ENCODE peak calls at places on chromosomes 11 and 22, in six cellular contexts. X, P, E, A, I and F are unnamed samples.

GRCh38 chr11:125886997-125887372 is 483 bp upstream of the HYLS1 start:
- DNase-seq in X (no peak), P (peak; percentile 33), E (peak; percentile 13), A (peak; percentile 78), I (no peak), F (peak; percentile 59)

GRCh38 chr22:41992496-41992895 is 6.1 kb upstream of the WBP2NL start:
- DNase-seq in X (no peak), P (no peak), E (no peak), A (peak; percentile 9), I (peak; percentile 51), F (no peak)

GRCh38 chr11:100774132-100774531 is 87.0 kb downstream of the ARHGAP42 start:
- DNase-seq in X (no peak), P (no peak), E (no peak), A (no peak), I (no peak), F (no peak)

GRCh38 chr11:64667154-64667745 is 55.7 kb downstream of the NRXN2 start:
- DNase-seq in X (no peak), P (no peak), E (no peak), A (no peak), I (no peak), F (no peak)

GRCh38 chr11:7272373-7272772 is 20.7 kb downstream of the SYT9 start:
- DNase-seq in X (no peak), P (no peak), E (no peak), A (no peak), I (no peak), F (no peak)

GRCh38 chr11:119683783-119684182 is 45.2 kb downstream of the NECTIN1 start:
- DNase-seq in X (no peak), P (no peak), E (no peak), A (no peak), I (no peak), F (no peak)

GRCh38 chr22:44199866-44200265 is 19.1 kb downstream of the PARVG start:
- DNase-seq in X (no peak), P (no peak), E (no peak), A (no peak), I (no peak), F (no peak)

GRCh38 chr22:38133331-38133730 is 22.8 kb upstream of the BAIAP2L2 start:
- DNase-seq in X (no peak), P (no peak), E (no peak), A (no peak), I (no peak), F (no peak)

GRCh38 chr11:65855927-65856363 is 2.0 kb downstream of the CFL1 start:
- DNase-seq in X (no peak), P (no peak), E (no peak), A (no peak), I (peak; percentile 33), F (no peak)

GRCh38 chr22:46914916-46915894 is 152.8 kb downstream of the TBC1D22A start:
- DNase-seq in X (no peak), P (no peak), E (no peak), A (no peak), I (no peak), F (no peak)

GRCh38 chr22:25668437-25668836 is 73.6 kb upstream of the MYO18B start:
- DNase-seq in X (no peak), P (peak; percentile 54), E (no peak), A (peak; percentile 69), I (no peak), F (no peak)

GRCh38 chr11:62984451-62984991 is at the start of gene SLC22A6:
- DNase-seq in X (no peak), P (no peak), E (no peak), A (no peak), I (no peak), F (no peak)

GRCh38 chr11:2576116-2576515 is 123.7 kb downstream of the KCNQ1OT1 start:
- DNase-seq in X (peak; percentile 17), P (no peak), E (no peak), A (peak; percentile 46), I (peak; percentile 84), F (no peak)

GRCh38 chr11:35126000-35126878 is 12.7 kb upstream of the CD44 start:
- DNase-seq in X (no peak), P (no peak), E (no peak), A (no peak), I (no peak), F (no peak)

GRCh38 chr11:102476812-102477211 is 24.2 kb upstream of the TMEM123 start:
- DNase-seq in X (no peak), P (no peak), E (no peak), A (no peak), I (no peak), F (peak; percentile 48)

GRCh38 chr22:41833369-41834004 is 582 bp downstream of the SREBF2 start:
- DNase-seq in X (no peak), P (peak; percentile 25), E (peak; percentile 62), A (peak; percentile 79), I (peak; percentile 92), F (peak; percentile 57)

GRCh38 chr22:50670914-50671538 is 1.6 kb upstream of the SHANK3 start:
- DNase-seq in X (no peak), P (no peak), E (peak; percentile 11), A (peak; percentile 43), I (peak; percentile 59), F (no peak)

GRCh38 chr11:20060647-20061205 is 99.5 kb downstream of the DBX1 start:
- DNase-seq in X (no peak), P (no peak), E (no peak), A (no peak), I (no peak), F (no peak)

GRCh38 chr11:76783901-76784813 is 1.0 kb downstream of the TSKU start:
- DNase-seq in X (no peak), P (peak; percentile 71), E (peak; percentile 55), A (no peak), I (peak; percentile 94), F (peak; percentile 74)

GRCh38 chr11:88402784-88403183 is 65.2 kb upstream of the CTSC start:
- DNase-seq in X (no peak), P (peak; percentile 37), E (no peak), A (no peak), I (no peak), F (no peak)

GRCh38 chr22:48740086-48740730 is 1087.5 kb downstream of the BRD1 start:
- DNase-seq in X (peak; percentile 33), P (no peak), E (no peak), A (no peak), I (peak; percentile 75), F (no peak)

GRCh38 chr11:76073716-76074115 is 132.6 kb downstream of the WNT11 start:
- DNase-seq in X (no peak), P (peak; percentile 89), E (no peak), A (no peak), I (no peak), F (no peak)

GRCh38 chr11:45181595-45182550 is 35.4 kb downstream of the PRDM11 start:
- DNase-seq in X (no peak), P (no peak), E (no peak), A (no peak), I (no peak), F (peak; percentile 44)

GRCh38 chr11:57647960-57648776 is 1.5 kb downstream of the YPEL4 start:
- DNase-seq in X (no peak), P (no peak), E (peak; percentile 27), A (no peak), I (no peak), F (no peak)

GRCh38 chr22:47333625-47334024 is 571.2 kb downstream of the TBC1D22A start:
- DNase-seq in X (no peak), P (peak; percentile 68), E (no peak), A (peak; percentile 35), I (no peak), F (no peak)

GRCh38 chr11:3860360-3860759 is 4.9 kb downstream of the STIM1 start:
- DNase-seq in X (no peak), P (no peak), E (no peak), A (no peak), I (no peak), F (no peak)

GRCh38 chr11:117882539-117882938 is 6.1 kb upstream of the FXYD6 start:
- DNase-seq in X (no peak), P (no peak), E (no peak), A (peak; percentile 52), I (no peak), F (no peak)

GRCh38 chr22:30947163-30947820 is 21.3 kb downstream of the MORC2 start:
- DNase-seq in X (no peak), P (peak; percentile 23), E (peak; percentile 25), A (no peak), I (no peak), F (peak; percentile 44)

GRCh38 chr11:28835790-28836189 is 727.6 kb downstream of the METTL15 start:
- DNase-seq in X (no peak), P (peak; percentile 75), E (no peak), A (no peak), I (no peak), F (no peak)

GRCh38 chr22:47630741-47631534 is 868.5 kb downstream of the TBC1D22A start:
- DNase-seq in X (no peak), P (no peak), E (no peak), A (peak; percentile 20), I (peak; percentile 27), F (no peak)

GRCh38 chr11:66591175-66591574 is 1.7 kb downstream of the CCDC87 start:
- DNase-seq in X (no peak), P (no peak), E (no peak), A (no peak), I (no peak), F (no peak)

GRCh38 chr11:501683-502287 is 5.3 kb downstream of the RNH1 start:
- DNase-seq in X (no peak), P (no peak), E (peak; percentile 17), A (no peak), I (no peak), F (no peak)

GRCh38 chr22:26785942-26786341 is 128.6 kb downstream of the MIAT start:
- DNase-seq in X (no peak), P (no peak), E (no peak), A (no peak), I (no peak), F (no peak)

GRCh38 chr22:29647954-29648737 is 44.7 kb downstream of the NF2 start:
- DNase-seq in X (no peak), P (no peak), E (no peak), A (no peak), I (no peak), F (peak; percentile 75)

GRCh38 chr11:409008-409599 is 5.7 kb downstream of the SIGIRR start:
- DNase-seq in X (no peak), P (no peak), E (no peak), A (no peak), I (no peak), F (no peak)

GRCh38 chr22:37529652-37530345 is 10.6 kb upstream of the CARD10 start:
- DNase-seq in X (no peak), P (no peak), E (no peak), A (no peak), I (no peak), F (no peak)

GRCh38 chr11:76491644-76492043 is 46.8 kb downstream of the EMSY start:
- DNase-seq in X (no peak), P (no peak), E (no peak), A (no peak), I (no peak), F (no peak)

GRCh38 chr11:104163100-104164027 is 583 bp downstream of the PDGFD start:
- DNase-seq in X (no peak), P (peak; percentile 17), E (peak; percentile 2), A (peak; percentile 85), I (no peak), F (no peak)